ENCODE peak calls at places on chromosomes 2 and 18, in seven cellular contexts. N is IMR-90, S is H9, V is mesenchymal stem cell, C is trophoblast cell, P is mesendoderm, Q is H1. X is an unnamed sample.

GRCh38 chr2:234998404-234999211 is 46.8 kb downstream of the SH3BP4 start:
- DNase-seq in Q (no peak), S (no peak), P (no peak), N (no peak), V (peak), C (peak), X (no peak)

GRCh38 chr18:3584266-3584665 is 134.3 kb downstream of the TGIF1 start:
- DNase-seq in Q (no peak), P (no peak), N (no peak), C (no peak), V (no peak), S (no peak), X (no peak)

GRCh38 chr2:30239308-30240161 is 8.2 kb downstream of the LBH start:
- DNase-seq in P (peak), N (peak), Q (no peak), V (peak), S (peak), C (peak), X (peak)

GRCh38 chr18:44246001-44246400 is 434.7 kb upstream of the SETBP1 start:
- DNase-seq in P (peak), N (no peak), Q (no peak), S (no peak), C (no peak), V (peak), X (no peak)

GRCh38 chr2:85246348-85246747 is 81.4 kb downstream of the TGOLN2 start:
- DNase-seq in Q (no peak), S (no peak), P (no peak), V (no peak), N (no peak), C (peak), X (no peak)

GRCh38 chr2:233773854-233774253 is 4.3 kb upstream of the MROH2A start:
- DNase-seq in Q (no peak), S (no peak), P (no peak), C (no peak), V (no peak), N (no peak), X (no peak)

GRCh38 chr18:31482051-31482450 is 15.9 kb upstream of the DSG2 start:
- DNase-seq in Q (no peak), V (no peak), S (no peak), N (no peak), P (no peak), C (no peak), X (no peak)

GRCh38 chr18:41075212-41075611 is 879.8 kb upstream of the PIK3C3 start:
- DNase-seq in N (peak), V (peak), S (no peak), Q (no peak), C (peak), P (peak), X (no peak)

GRCh38 chr2:11863103-11863502 is 116.7 kb downstream of the LPIN1 start:
- DNase-seq in P (no peak), V (no peak), N (no peak), C (no peak), S (no peak), Q (no peak), X (no peak)

GRCh38 chr2:127735537-127736399 is 34.5 kb downstream of the SFT2D3 start:
- DNase-seq in P (no peak), N (no peak), Q (no peak), S (no peak), C (no peak), V (no peak), X (no peak)

GRCh38 chr2:67498931-67499330 is 101.8 kb downstream of the ETAA1 start:
- DNase-seq in S (no peak), P (no peak), N (no peak), C (no peak), Q (no peak), V (no peak), X (no peak)

GRCh38 chr2:207459990-207460757 is 69.6 kb upstream of the CREB1 start:
- DNase-seq in P (peak), C (no peak), N (no peak), S (no peak), V (no peak), Q (no peak), X (no peak)

GRCh38 chr2:234257859-234258561 is 207.5 kb downstream of the SPP2 start:
- DNase-seq in P (peak), V (peak), S (peak), Q (peak), C (peak), N (peak), X (peak)

GRCh38 chr18:42807852-42808251 is 307.6 kb downstream of the RIT2 start:
- DNase-seq in Q (no peak), N (no peak), C (no peak), S (no peak), P (no peak), V (no peak), X (peak)

GRCh38 chr2:171878481-171878993 is 15.5 kb downstream of the SLC25A12 start:
- DNase-seq in N (peak), V (peak), S (no peak), Q (no peak), P (no peak), C (no peak), X (no peak)

GRCh38 chr2:9769171-9770005 is 73.9 kb upstream of the TAF1B start:
- DNase-seq in S (peak), V (no peak), P (peak), C (no peak), N (peak), Q (no peak), X (no peak)
- H3K4me2 ChIP-seq in S (no peak), V (peak), P (no peak), C (no peak), N (no peak), Q (peak), X (peak)

GRCh38 chr2:224426650-224427049 is 24.7 kb upstream of the FAM124B start:
- DNase-seq in P (peak), N (no peak), V (no peak), C (no peak), Q (no peak), S (no peak), X (no peak)

GRCh38 chr2:224429441-224429810 is 27.5 kb upstream of the FAM124B start:
- DNase-seq in P (no peak), S (no peak), C (no peak), N (no peak), Q (no peak), V (no peak), X (no peak)

GRCh38 chr2:224433442-224433841 is 31.5 kb upstream of the FAM124B start:
- DNase-seq in S (peak), V (no peak), C (no peak), P (peak), Q (peak), N (no peak), X (peak)

GRCh38 chr2:224432003-224432574 is 30.2 kb upstream of the FAM124B start:
- DNase-seq in V (no peak), C (no peak), P (no peak), N (no peak), Q (no peak), S (no peak), X (no peak)

GRCh38 chr2:224428787-224429440 is 27.0 kb upstream of the FAM124B start:
- DNase-seq in Q (no peak), C (no peak), N (no peak), S (no peak), P (no peak), V (no peak), X (no peak)
- H4K8ac ChIP-seq in Q (no peak), C (no peak), N (no peak), S (no peak), P (no peak), V (no peak), X (no peak)

GRCh38 chr2:239948100-239948881 is 76.9 kb downstream of the NDUFA10 start:
- DNase-seq in N (no peak), C (no peak), V (no peak), S (peak), Q (no peak), P (no peak), X (no peak)

GRCh38 chr2:239949079-239949478 is 76.1 kb downstream of the NDUFA10 start:
- DNase-seq in C (no peak), S (peak), P (no peak), Q (no peak), N (no peak), V (no peak), X (no peak)

GRCh38 chr2:239946570-239947311 is 78.4 kb downstream of the NDUFA10 start:
- DNase-seq in V (no peak), P (no peak), Q (no peak), S (peak), N (no peak), C (no peak), X (no peak)

GRCh38 chr2:239945751-239946569 is 79.2 kb downstream of the NDUFA10 start:
- DNase-seq in V (no peak), P (no peak), C (no peak), Q (no peak), N (no peak), S (peak), X (no peak)

DNA sequence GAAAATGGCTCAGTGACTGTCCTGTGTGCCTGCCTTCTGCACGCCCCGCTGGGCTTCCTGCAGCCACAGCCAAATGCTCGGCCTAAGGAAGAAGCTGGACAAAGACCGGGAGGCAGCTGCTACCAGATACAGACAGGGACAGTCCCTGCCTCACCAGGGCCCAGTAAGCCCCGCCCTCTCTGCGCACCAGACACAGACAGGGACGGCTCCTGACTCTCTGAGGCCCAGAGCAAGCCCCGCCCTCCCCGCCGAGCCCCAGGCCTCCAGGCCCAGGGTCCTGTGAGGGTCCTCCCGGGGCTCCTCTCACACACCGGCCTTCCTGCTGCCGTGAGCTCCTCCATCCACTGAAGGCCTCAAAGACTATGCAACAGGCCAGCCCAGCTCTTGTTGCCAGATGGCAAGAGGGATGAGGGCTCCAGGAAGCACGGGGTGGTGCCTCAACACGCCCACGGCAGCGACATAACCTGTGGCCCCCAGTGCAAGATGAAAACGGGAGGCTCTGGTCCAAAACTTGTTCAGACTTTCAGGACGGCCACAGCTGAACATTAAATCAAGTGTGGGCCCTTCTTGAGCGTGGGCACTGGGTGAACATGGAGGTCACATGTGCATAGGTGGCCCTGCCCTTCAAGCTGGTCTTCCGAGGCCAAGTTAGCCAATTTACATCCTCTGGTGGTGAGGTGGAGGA is 77.6 kb downstream of the NDUFA10 start:
- DNase-seq in C (no peak), N (no peak), P (no peak), S (peak), V (no peak), Q (no peak), X (no peak)
- H3K4me2 ChIP-seq in C (no peak), N (no peak), P (no peak), S (no peak), V (no peak), Q (no peak), X (no peak)

GRCh38 chr2:114631146-114631545 is 188.7 kb downstream of the DPP10 start:
- DNase-seq in P (no peak), V (no peak), N (no peak), C (no peak), S (no peak), Q (no peak), X (no peak)
- H4K8ac ChIP-seq in P (no peak), V (no peak), N (no peak), C (no peak), S (no peak), Q (no peak), X (no peak)

DNA sequence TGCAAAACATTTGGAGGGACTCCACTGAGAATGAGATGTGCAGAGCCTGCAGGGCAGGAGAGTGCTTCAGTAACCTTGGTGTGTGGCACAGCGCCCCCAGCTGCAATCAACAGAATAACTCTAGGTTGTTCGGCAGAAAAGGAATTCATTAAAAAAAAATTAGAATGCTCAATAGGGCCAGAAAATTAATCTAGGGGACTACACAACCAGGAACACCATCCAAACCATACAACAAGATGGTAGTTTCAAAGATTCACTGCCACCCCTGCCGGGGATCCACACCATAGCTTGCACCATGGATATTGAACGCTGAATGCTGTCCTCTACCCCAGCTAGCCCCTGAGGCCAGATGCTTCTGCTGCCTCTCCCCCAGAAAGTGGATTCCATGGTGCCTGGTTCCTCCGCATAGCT is 50.1 kb downstream of the THUMPD2 start:
- DNase-seq in N (peak), C (peak), P (peak), V (peak), S (peak), Q (peak), X (no peak)
- H3K4me2 ChIP-seq in N (no peak), C (no peak), P (no peak), V (no peak), S (no peak), Q (no peak), X (no peak)

GRCh38 chr2:26077291-26077690 is 43.4 kb downstream of the RAB10 start:
- DNase-seq in N (no peak), Q (no peak), P (no peak), S (no peak), C (no peak), V (no peak), X (no peak)

GRCh38 chr2:26073830-26074229 is 39.9 kb downstream of the RAB10 start:
- DNase-seq in S (no peak), N (no peak), V (no peak), Q (no peak), C (no peak), P (no peak), X (no peak)

GRCh38 chr2:26075173-26075572 is 41.3 kb downstream of the RAB10 start:
- DNase-seq in C (no peak), Q (no peak), P (no peak), S (no peak), V (no peak), N (no peak), X (no peak)

GRCh38 chr2:26078939-26079338 is 45.1 kb downstream of the RAB10 start:
- DNase-seq in C (no peak), P (no peak), S (no peak), N (no peak), V (no peak), Q (no peak), X (no peak)

DNA sequence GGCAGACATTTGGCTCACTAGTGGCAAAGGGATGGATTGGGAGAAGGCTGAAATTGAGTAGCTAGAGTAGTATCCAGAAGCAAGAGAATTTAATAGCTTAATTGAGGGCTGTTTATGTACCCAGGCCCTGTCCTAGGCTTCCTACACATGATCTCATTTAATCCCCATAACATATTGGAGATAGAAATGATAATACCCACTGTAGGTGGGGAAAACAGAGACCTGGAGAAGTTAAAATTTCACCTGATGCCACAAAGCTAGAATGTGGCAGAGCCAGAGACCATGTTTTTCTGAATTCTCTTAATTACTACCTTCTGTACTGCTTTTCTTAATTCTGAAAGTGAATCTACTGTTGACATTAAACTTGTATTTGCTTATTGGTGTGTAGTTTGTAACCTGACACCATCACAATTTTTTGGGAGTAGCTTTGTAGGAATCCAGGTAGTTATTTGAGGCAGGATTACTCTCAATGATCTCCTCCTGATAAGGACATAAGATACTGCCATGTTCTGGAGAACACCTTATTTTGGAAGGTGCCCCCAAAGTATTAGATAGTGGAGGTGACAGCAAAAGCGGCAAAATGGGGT is 42.2 kb downstream of the RAB10 start:
- DNase-seq in Q (no peak), P (no peak), S (no peak), N (no peak), C (no peak), V (no peak), X (no peak)
- H4K8ac ChIP-seq in Q (no peak), P (no peak), S (no peak), N (no peak), C (no peak), V (no peak), X (no peak)

GRCh38 chr2:199160081-199160480 is 297.7 kb downstream of the SATB2 start:
- DNase-seq in P (no peak), C (no peak), Q (no peak), V (no peak), N (no peak), S (no peak), X (no peak)
- H3K4me2 ChIP-seq in P (no peak), C (no peak), Q (no peak), V (no peak), N (no peak), S (no peak), X (no peak)

GRCh38 chr2:18708203-18708602 is 118.8 kb upstream of the NT5C1B start:
- DNase-seq in P (no peak), S (no peak), V (no peak), Q (no peak), C (no peak), N (no peak), X (no peak)
- H4K8ac ChIP-seq in P (no peak), S (no peak), V (no peak), Q (no peak), C (no peak), N (no peak), X (no peak)

GRCh38 chr2:42138163-42139016 is 30.8 kb upstream of the EML4 start:
- DNase-seq in N (peak), Q (no peak), S (no peak), C (no peak), V (peak), P (no peak), X (no peak)
- H3K4me2 ChIP-seq in N (peak), Q (no peak), S (no peak), C (no peak), V (no peak), P (no peak), X (no peak)

GRCh38 chr2:229679393-229680125 is 34.8 kb downstream of the DNER start:
- DNase-seq in Q (no peak), P (no peak), N (no peak), C (no peak), S (no peak), V (no peak), X (no peak)
- H4K8ac ChIP-seq in Q (no peak), P (no peak), N (no peak), C (no peak), S (no peak), V (no peak), X (no peak)